ENCODE peak calls at places on chromosome 1, in five cellular contexts. H is OCI-LY7, A is hepatocyte, L is PC-3, Z is GM23248. Y is an unnamed sample. For H3K4me1 and H3K9me2, the result is how much of the 10 kb centered on the place peaks cover.

GRCh38 chr1:30903343-30904034 is 5.1 kb downstream of the SDC3 start:
- DNase-seq in H (no peak), A (no peak), L (no peak), Z (peak), Y (no peak)

GRCh38 chr1:33049381-33049780 is 12.7 kb upstream of the AK2 start:
- DNase-seq in H (no peak), A (no peak), L (no peak), Z (no peak), Y (no peak)

GRCh38 chr1:26378088-26378878 is 5.7 kb upstream of the ZNF683 start:
- DNase-seq in H (no peak), A (peak), L (peak), Z (peak), Y (peak)

GRCh38 chr1:23394176-23394575 is 24.5 kb upstream of the ZNF436 start:
- DNase-seq in H (no peak), A (peak), L (no peak), Z (peak), Y (no peak)

GRCh38 chr1:92356956-92357355 is 58.1 kb downstream of the RPAP2 start:
- DNase-seq in H (no peak), A (peak), L (peak), Z (peak), Y (no peak)

GRCh38 chr1:61641578-61642336 is 83.2 kb downstream of the TM2D1 start:
- DNase-seq in H (peak), A (peak), L (peak), Z (peak), Y (peak)

GRCh38 chr1:67791686-67792475 is 41.4 kb downstream of the GNG12 start:
- DNase-seq in H (no peak), A (no peak), L (peak), Z (peak), Y (no peak)

GRCh38 chr1:27339213-27339612 is 2.6 kb upstream of the SYTL1 start:
- DNase-seq in H (no peak), A (no peak), L (no peak), Z (no peak), Y (no peak)

GRCh38 chr1:22747021-22747734 is 36.5 kb downstream of the EPHB2 start:
- DNase-seq in H (no peak), A (no peak), L (peak), Z (peak), Y (no peak)

GRCh38 chr1:211928222-211928856 is 97.8 kb upstream of the LPGAT1 start:
- DNase-seq in H (no peak), A (peak), L (peak), Z (no peak), Y (no peak)

GRCh38 chr1:3779912-3780416 is 7.4 kb downstream of the SMIM1 start:
- DNase-seq in H (no peak), A (no peak), L (no peak), Z (no peak), Y (no peak)

GRCh38 chr1:91501527-91501859 is 842 bp downstream of the CDC7 start:
- DNase-seq in H (peak), A (no peak), L (no peak), Z (peak), Y (peak)

GRCh38 chr1:89724369-89725015 is 91.6 kb downstream of the LRRC8C start:
- DNase-seq in H (peak), A (no peak), L (peak), Z (peak), Y (no peak)

GRCh38 chr1:1089731-1090423 is 15.8 kb upstream of the RNF223 start:
- DNase-seq in H (no peak), A (no peak), L (no peak), Z (no peak), Y (no peak)

GRCh38 chr1:150387200-150387599 is 23.3 kb downstream of the RPRD2 start:
- DNase-seq in H (peak), A (peak), L (no peak), Z (no peak), Y (no peak)

GRCh38 chr1:90211101-90211500 is 216.2 kb downstream of the ZNF326 start:
- DNase-seq in H (no peak), A (no peak), L (no peak), Z (no peak), Y (no peak)

GRCh38 chr1:220926146-220926545 is 46.9 kb downstream of the HLX start:
- DNase-seq in H (no peak), A (no peak), L (no peak), Z (peak), Y (no peak)

GRCh38 chr1:17161137-17161700 is 42.0 kb upstream of the PADI2 start:
- DNase-seq in H (peak), A (no peak), L (no peak), Z (peak), Y (peak)

GRCh38 chr1:109213824-109214693 is at the start of gene SARS1:
- DNase-seq in H (peak), A (peak), L (peak), Z (peak), Y (peak)

GRCh38 chr1:220516014-220516721 is 11.8 kb upstream of the MARK1 start:
- DNase-seq in H (no peak), A (no peak), L (no peak), Z (no peak), Y (no peak)

GRCh38 chr1:178693368-178693767 is 31.7 kb upstream of the RALGPS2 start:
- DNase-seq in H (no peak), A (peak), L (no peak), Z (peak), Y (no peak)

GRCh38 chr1:1531947-1532346 is 8.5 kb downstream of the TMEM240 start:
- DNase-seq in H (no peak), A (no peak), L (no peak), Z (no peak), Y (no peak)

GRCh38 chr1:177301425-177302124 is 130.8 kb downstream of the BRINP2 start:
- DNase-seq in H (no peak), A (no peak), L (no peak), Z (no peak), Y (no peak)

GRCh38 chr1:64685247-64685646 is 59.6 kb upstream of the RAVER2 start:
- DNase-seq in H (no peak), A (no peak), L (no peak), Z (no peak), Y (no peak)

GRCh38 chr1:85358702-85359438 is 82.4 kb upstream of the BCL10 start:
- DNase-seq in H (no peak), A (no peak), L (peak), Z (peak), Y (no peak)

GRCh38 chr1:5590717-5591116 is 401.5 kb downstream of the NPHP4 start:
- DNase-seq in H (no peak), A (no peak), L (no peak), Z (no peak), Y (no peak)

DNA sequence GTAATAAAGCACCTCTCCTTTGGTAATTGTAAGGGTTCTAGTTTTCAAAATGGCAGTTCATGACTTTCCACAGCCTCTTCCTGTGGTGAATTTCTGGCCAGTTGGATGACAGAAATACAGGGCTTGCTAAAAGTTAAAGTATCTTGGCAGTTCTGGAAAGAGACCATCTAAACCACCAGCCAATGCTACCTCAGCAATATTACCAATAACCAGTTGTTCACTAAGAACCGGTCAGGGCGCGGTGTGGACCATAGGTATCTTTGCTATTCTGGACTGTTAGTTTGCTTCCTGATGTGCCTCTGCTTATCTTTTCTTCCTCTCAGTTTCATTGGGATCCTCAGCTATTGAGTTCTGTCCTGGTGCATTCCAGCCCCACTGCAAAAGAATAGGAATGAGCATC is 124.7 kb downstream of the HS2ST1 start:
- DNase-seq in H (no peak), A (no peak), L (no peak), Z (no peak), Y (no peak)
- H3K4me2 ChIP-seq in H (no peak), A (no peak), L (no peak), Z (no peak), Y (no peak)

GRCh38 chr1:21321963-21322680 is 31.9 kb upstream of the ECE1 start:
- DNase-seq in H (no peak), A (no peak), L (no peak), Z (no peak), Y (no peak)
- H3K4me1 ChIP-seq in H (under half), A (half or more), L (under half), Z (half or more), Y (half or more)

GRCh38 chr1:152535774-152536173 is 21.5 kb downstream of the CRCT1 start:
- DNase-seq in H (no peak), A (no peak), L (no peak), Z (no peak), Y (no peak)

GRCh38 chr1:152543808-152544207 is 22.8 kb downstream of the LCE3E start:
- DNase-seq in H (peak), A (no peak), L (peak), Z (peak), Y (peak)

GRCh38 chr1:152537496-152537895 is 23.2 kb downstream of the CRCT1 start:
- DNase-seq in H (no peak), A (no peak), L (no peak), Z (no peak), Y (no peak)

GRCh38 chr1:152539901-152540300 is 25.6 kb downstream of the CRCT1 start:
- DNase-seq in H (no peak), A (no peak), L (no peak), Z (no peak), Y (no peak)
- H3K9me2 ChIP-seq in H (under half), A (under half), L (under half), Z (under half), Y (under half)

GRCh38 chr1:59076612-59077011 is 220.3 kb upstream of the FGGY start:
- DNase-seq in H (peak), A (no peak), L (peak), Z (peak), Y (no peak)

GRCh38 chr1:59075021-59075420 is 221.9 kb upstream of the FGGY start:
- DNase-seq in H (no peak), A (no peak), L (no peak), Z (no peak), Y (no peak)

GRCh38 chr1:59079434-59080135 is 217.3 kb upstream of the FGGY start:
- DNase-seq in H (no peak), A (no peak), L (no peak), Z (peak), Y (no peak)

GRCh38 chr1:59078866-59079265 is 218.0 kb upstream of the FGGY start:
- DNase-seq in H (no peak), A (no peak), L (no peak), Z (no peak), Y (no peak)

DNA sequence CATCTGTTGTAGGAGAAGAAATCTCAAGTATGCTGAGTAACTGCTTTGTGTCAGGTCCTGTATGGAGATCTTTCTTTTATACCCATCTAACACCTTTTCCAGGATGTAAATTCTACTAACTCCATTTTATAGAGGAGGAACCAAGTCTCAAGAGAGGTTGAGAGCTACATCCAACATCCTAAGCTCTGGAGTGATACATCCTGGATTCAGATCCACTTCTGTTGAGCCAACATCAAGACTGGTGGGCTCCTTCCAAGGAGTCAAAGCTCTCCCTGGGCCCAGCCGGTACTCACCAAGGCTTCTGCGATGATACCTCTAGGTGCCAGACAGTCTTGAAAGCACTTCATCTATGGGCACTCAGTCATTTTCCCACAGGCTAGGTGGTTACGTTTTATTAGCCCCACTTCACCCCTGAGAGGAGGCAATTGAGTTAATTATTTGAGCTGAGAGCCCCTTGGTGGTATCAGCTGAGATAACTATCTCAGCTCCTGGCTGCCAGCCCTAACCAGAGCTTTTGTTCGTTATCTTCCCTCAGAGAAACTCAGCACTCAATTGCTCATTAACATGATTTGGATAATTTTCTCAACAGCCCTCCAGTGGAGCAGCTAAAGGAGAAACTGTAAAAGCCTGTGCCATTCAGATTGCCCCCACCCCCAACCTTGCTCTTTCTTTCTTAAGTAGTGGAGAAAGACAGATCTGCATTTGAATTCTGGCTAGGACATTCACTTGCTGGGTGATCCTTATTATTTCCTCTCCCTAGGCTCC is 219.0 kb upstream of the FGGY start:
- DNase-seq in H (no peak), A (no peak), L (no peak), Z (no peak), Y (no peak)
- H3K4me2 ChIP-seq in H (no peak), A (no peak), L (no peak), Z (no peak), Y (no peak)

GRCh38 chr1:167722152-167722869 is 529 bp downstream of the MPZL1 start:
- DNase-seq in H (peak), A (peak), L (peak), Z (peak), Y (peak)

GRCh38 chr1:167722870-167723251 is 1.1 kb downstream of the MPZL1 start:
- DNase-seq in H (no peak), A (no peak), L (peak), Z (peak), Y (no peak)

GRCh38 chr1:167723707-167724323 is 2.0 kb downstream of the MPZL1 start:
- DNase-seq in H (peak), A (peak), L (no peak), Z (no peak), Y (no peak)

GRCh38 chr1:167720965-167721616 is 691 bp upstream of the MPZL1 start:
- DNase-seq in H (peak), A (peak), L (peak), Z (peak), Y (peak)

GRCh38 chr1:167721617-167722151 is at the start of gene MPZL1:
- DNase-seq in H (peak), A (peak), L (peak), Z (peak), Y (peak)
- H3K4me1 ChIP-seq in H (half or more), A (under half), L (under half), Z (under half), Y (half or more)

GRCh38 chr1:181607524-181607923 is 124.2 kb downstream of the CACNA1E start:
- DNase-seq in H (no peak), A (no peak), L (no peak), Z (no peak), Y (no peak)
- H3K9me2 ChIP-seq in H (under half), A (under half), L (under half), Z (under half), Y (under half)

DNA sequence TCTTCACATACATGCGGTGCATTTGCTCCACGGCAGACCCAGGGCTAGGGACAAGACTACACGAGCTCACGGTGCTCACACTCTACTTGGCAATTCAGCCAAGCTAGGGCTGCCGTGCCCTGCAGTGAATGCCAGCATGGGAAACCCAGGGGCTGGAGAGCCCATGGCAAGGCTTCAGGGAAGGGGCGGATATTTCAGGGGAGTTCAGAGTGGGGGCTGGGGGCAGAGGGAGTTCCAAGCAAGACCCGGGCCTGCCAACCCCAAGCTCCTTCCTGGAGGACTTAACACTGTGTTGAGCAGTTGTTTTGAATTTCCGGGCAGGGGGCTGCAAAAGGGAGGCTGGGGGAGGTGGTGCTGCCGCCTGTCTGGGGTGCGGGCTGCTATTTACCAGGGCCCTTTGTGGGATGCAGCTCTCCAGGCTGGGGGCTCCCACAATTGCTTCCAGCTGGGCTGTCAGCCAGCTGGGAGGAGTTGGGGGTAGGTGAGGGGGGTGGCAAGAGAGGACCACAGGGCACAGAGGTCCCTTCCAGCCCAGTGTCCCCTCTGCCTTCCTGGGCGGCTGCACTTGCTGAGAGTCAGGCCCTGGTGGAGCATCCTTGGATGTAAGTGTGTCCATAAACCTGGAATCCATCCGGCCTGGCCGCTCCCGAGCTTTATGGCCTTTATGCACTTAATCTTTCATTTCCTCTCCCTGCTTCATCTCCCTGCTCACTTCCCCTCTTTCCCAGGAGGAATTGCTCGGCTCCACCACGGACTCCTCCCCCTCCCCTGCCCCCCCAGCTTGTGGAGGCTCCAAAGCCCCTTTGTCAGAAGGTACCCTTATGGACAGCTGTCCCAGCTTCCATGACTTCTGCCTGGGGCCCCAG is 55.8 kb upstream of the SSBP3 start:
- DNase-seq in H (no peak), A (no peak), L (no peak), Z (no peak), Y (peak)
- H3K4me2 ChIP-seq in H (no peak), A (peak), L (no peak), Z (no peak), Y (no peak)

DNA sequence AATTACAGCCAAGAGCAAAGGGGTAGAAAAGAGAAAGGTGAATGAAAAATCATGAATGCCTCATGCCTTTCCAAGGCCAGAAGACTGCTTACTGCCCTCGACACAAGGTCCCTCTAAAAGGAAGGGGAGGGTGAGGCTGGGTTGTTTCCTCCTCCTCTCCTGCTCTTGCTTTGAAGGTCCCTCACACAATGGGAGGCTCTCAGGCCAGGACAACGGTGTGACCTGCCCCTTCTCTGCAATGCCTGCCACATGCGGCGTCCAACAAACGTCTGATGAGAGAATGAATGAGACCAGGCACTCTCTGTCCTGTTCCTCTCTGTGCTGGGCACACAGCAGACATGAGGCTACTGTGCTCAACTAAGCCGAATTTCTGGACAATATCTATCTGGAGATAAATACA is 51.3 kb downstream of the SSBP3 start:
- DNase-seq in H (no peak), A (no peak), L (no peak), Z (no peak), Y (no peak)
- H3K4me1 ChIP-seq in H (under half), A (under half), L (under half), Z (under half), Y (under half)

GRCh38 chr1:41380195-41380594 is 19.0 kb downstream of the FOXO6 start:
- DNase-seq in H (no peak), A (no peak), L (no peak), Z (no peak), Y (no peak)
- H3K9me2 ChIP-seq in H (under half), A (under half), L (under half), Z (under half), Y (under half)

GRCh38 chr1:245043617-245043952 is 111.2 kb upstream of the KIF26B start:
- DNase-seq in H (no peak), A (no peak), L (no peak), Z (no peak), Y (no peak)

GRCh38 chr1:245045087-245045881 is 109.5 kb upstream of the KIF26B start:
- DNase-seq in H (no peak), A (peak), L (peak), Z (peak), Y (no peak)

GRCh38 chr1:245046310-245046709 is 108.5 kb upstream of the KIF26B start:
- DNase-seq in H (no peak), A (no peak), L (no peak), Z (no peak), Y (no peak)

GRCh38 chr1:245051349-245052221 is 103.2 kb upstream of the KIF26B start:
- DNase-seq in H (no peak), A (peak), L (no peak), Z (no peak), Y (no peak)

GRCh38 chr1:245046764-245047163 is 108.0 kb upstream of the KIF26B start:
- DNase-seq in H (no peak), A (no peak), L (no peak), Z (no peak), Y (no peak)
- H3K4me2 ChIP-seq in H (no peak), A (no peak), L (no peak), Z (no peak), Y (no peak)

Y was measured in Karpas-422.